ENCODE peak calls at places on chromosomes 13 and 19, in nine cellular contexts. R, H, A, L, K, G, I, Y and B are unnamed samples.

GRCh38 chr13:95447766-95448165 is 104.8 kb upstream of the CLDN10 start:
- DNase-seq in R (no peak), H (no peak), A (peak), L (no peak), K (no peak), G (no peak), I (no peak), Y (no peak), B (no peak)

GRCh38 chr19:47036233-47036651 is 12.2 kb downstream of the TMEM160 start:
- DNase-seq in R (peak), H (no peak), A (no peak), L (no peak), K (no peak), G (peak), I (no peak), Y (peak), B (no peak)

GRCh38 chr13:42445354-42445753 is 128.6 kb upstream of the TNFSF11 start:
- DNase-seq in R (no peak), H (no peak), A (no peak), L (no peak), K (no peak), G (no peak), I (no peak), Y (no peak), B (no peak)

GRCh38 chr13:23380534-23380933 is 53.0 kb downstream of the SACS start:
- DNase-seq in R (no peak), H (no peak), A (no peak), L (no peak), K (no peak), G (no peak), I (no peak), Y (no peak), B (no peak)

GRCh38 chr13:101399365-101399764 is 16.9 kb downstream of the NALCN start:
- DNase-seq in R (no peak), H (no peak), A (no peak), L (no peak), K (no peak), G (no peak), I (no peak), Y (no peak), B (no peak)

GRCh38 chr19:10420444-10421239 is at the start of gene PDE4A:
- DNase-seq in R (peak), H (peak), A (peak), L (no peak), K (peak), G (no peak), I (no peak), Y (no peak), B (no peak)

GRCh38 chr19:43782689-43783231 is 2.0 kb upstream of the KCNN4 start:
- DNase-seq in R (peak), H (no peak), A (no peak), L (peak), K (no peak), G (peak), I (no peak), Y (peak), B (no peak)

GRCh38 chr13:44068169-44068568 is 188.5 kb downstream of the LACC1 start:
- DNase-seq in R (no peak), H (no peak), A (no peak), L (no peak), K (no peak), G (no peak), I (no peak), Y (no peak), B (no peak)

GRCh38 chr19:11180346-11180745 is 17.0 kb downstream of the KANK2 start:
- DNase-seq in R (no peak), H (no peak), A (no peak), L (no peak), K (no peak), G (no peak), I (no peak), Y (no peak), B (no peak)

GRCh38 chr13:96532804-96533203 is 442.9 kb downstream of the HS6ST3 start:
- DNase-seq in R (no peak), H (no peak), A (no peak), L (no peak), K (no peak), G (no peak), I (no peak), Y (no peak), B (no peak)

GRCh38 chr13:59176775-59177174 is 987.0 kb downstream of the DIAPH3 start:
- DNase-seq in R (no peak), H (no peak), A (peak), L (no peak), K (no peak), G (no peak), I (no peak), Y (no peak), B (no peak)

GRCh38 chr13:48859168-48860105 is 116.3 kb upstream of the FNDC3A start:
- DNase-seq in R (no peak), H (no peak), A (peak), L (no peak), K (no peak), G (peak), I (no peak), Y (no peak), B (no peak)

GRCh38 chr13:40776681-40777165 is 5.7 kb upstream of the MRPS31 start:
- DNase-seq in R (peak), H (no peak), A (no peak), L (no peak), K (no peak), G (peak), I (no peak), Y (no peak), B (no peak)

GRCh38 chr13:65387743-65388347 is 1842.3 kb downstream of the PCDH9 start:
- DNase-seq in R (no peak), H (no peak), A (peak), L (no peak), K (no peak), G (no peak), I (no peak), Y (no peak), B (no peak)

GRCh38 chr13:40401911-40402776 is 264.3 kb downstream of the FOXO1 start:
- DNase-seq in R (peak), H (no peak), A (no peak), L (no peak), K (no peak), G (peak), I (peak), Y (peak), B (peak)

GRCh38 chr19:46387713-46388130 is 25.6 kb downstream of the CCDC8 start:
- DNase-seq in R (no peak), H (no peak), A (no peak), L (no peak), K (no peak), G (no peak), I (no peak), Y (no peak), B (peak)

GRCh38 chr19:47357788-47358680 is 8.9 kb downstream of the DHX34 start:
- DNase-seq in R (no peak), H (peak), A (peak), L (no peak), K (peak), G (no peak), I (no peak), Y (no peak), B (no peak)

GRCh38 chr19:38173324-38174041 is 50.5 kb downstream of the DPF1 start:
- DNase-seq in R (peak), H (peak), A (no peak), L (no peak), K (no peak), G (no peak), I (no peak), Y (peak), B (no peak)

GRCh38 chr19:14369399-14370168 is 11.7 kb upstream of the ADGRE5 start:
- DNase-seq in R (no peak), H (no peak), A (no peak), L (no peak), K (no peak), G (peak), I (no peak), Y (no peak), B (no peak)

GRCh38 chr19:45645068-45645630 is 6.0 kb upstream of the EML2 start:
- DNase-seq in R (no peak), H (no peak), A (no peak), L (no peak), K (no peak), G (no peak), I (no peak), Y (no peak), B (peak)

GRCh38 chr19:28242317-28242927 is 970.5 kb downstream of the UQCRFS1 start:
- DNase-seq in R (no peak), H (peak), A (peak), L (no peak), K (peak), G (peak), I (peak), Y (no peak), B (no peak)

GRCh38 chr19:33278403-33279269 is 23.7 kb downstream of the CEBPA start:
- DNase-seq in R (peak), H (no peak), A (no peak), L (no peak), K (no peak), G (no peak), I (no peak), Y (no peak), B (no peak)
- TF ChIP-seq POLR2AphosphoS5 in R (no peak), H (no peak), A (no peak), L (no peak), K (no peak), G (no peak), I (no peak), Y (no peak), B (no peak)

GRCh38 chr19:1254530-1255185 is 6.3 kb downstream of the MIDN start:
- DNase-seq in R (peak), H (no peak), A (no peak), L (no peak), K (no peak), G (no peak), I (no peak), Y (no peak), B (no peak)
- TF ChIP-seq POLR2AphosphoS5 in R (peak), H (no peak), A (no peak), L (peak), K (peak), G (no peak), I (no peak), Y (no peak), B (peak)

GRCh38 chr13:110640591-110641029 is 25.3 kb downstream of the NAXD start:
- DNase-seq in R (peak), H (peak), A (no peak), L (no peak), K (no peak), G (no peak), I (no peak), Y (peak), B (peak)

GRCh38 chr13:110638253-110638652 is 22.9 kb downstream of the NAXD start:
- DNase-seq in R (no peak), H (no peak), A (no peak), L (no peak), K (no peak), G (no peak), I (no peak), Y (no peak), B (no peak)

GRCh38 chr13:110639935-110640334 is 24.6 kb downstream of the NAXD start:
- DNase-seq in R (peak), H (no peak), A (no peak), L (no peak), K (no peak), G (no peak), I (no peak), Y (no peak), B (no peak)

GRCh38 chr13:110637747-110638146 is 22.4 kb downstream of the NAXD start:
- DNase-seq in R (no peak), H (peak), A (no peak), L (no peak), K (no peak), G (no peak), I (no peak), Y (no peak), B (no peak)

GRCh38 chr13:110638814-110639806 is 23.8 kb downstream of the NAXD start:
- DNase-seq in R (peak), H (peak), A (no peak), L (no peak), K (peak), G (no peak), I (no peak), Y (peak), B (no peak)
- TF ChIP-seq POLR2AphosphoS5 in R (peak), H (no peak), A (no peak), L (peak), K (peak), G (no peak), I (no peak), Y (no peak), B (peak)

GRCh38 chr13:47033216-47033615 is 136.4 kb upstream of the HTR2A start:
- DNase-seq in R (no peak), H (no peak), A (no peak), L (no peak), K (no peak), G (no peak), I (no peak), Y (no peak), B (no peak)

GRCh38 chr13:47025791-47026419 is 129.1 kb upstream of the HTR2A start:
- DNase-seq in R (no peak), H (no peak), A (no peak), L (no peak), K (no peak), G (no peak), I (no peak), Y (no peak), B (no peak)

GRCh38 chr13:47027797-47028437 is 131.1 kb upstream of the HTR2A start:
- DNase-seq in R (no peak), H (no peak), A (no peak), L (no peak), K (no peak), G (no peak), I (no peak), Y (no peak), B (no peak)
- TF ChIP-seq POLR2AphosphoS5 in R (no peak), H (no peak), A (no peak), L (no peak), K (no peak), G (no peak), I (no peak), Y (no peak), B (no peak)

GRCh38 chr13:82248713-82249112 is 1633.6 kb downstream of the SLITRK1 start:
- DNase-seq in R (no peak), H (no peak), A (no peak), L (no peak), K (no peak), G (no peak), I (no peak), Y (no peak), B (no peak)
- TF ChIP-seq POLR2AphosphoS5 in R (no peak), H (no peak), A (no peak), L (no peak), K (no peak), G (no peak), I (no peak), Y (no peak), B (no peak)

GRCh38 chr19:49491804-49492572 is 4.2 kb upstream of the RPS11 start:
- DNase-seq in R (no peak), H (no peak), A (no peak), L (no peak), K (no peak), G (no peak), I (no peak), Y (no peak), B (no peak)
- TF ChIP-seq POLR2AphosphoS5 in R (peak), H (no peak), A (no peak), L (no peak), K (peak), G (no peak), I (no peak), Y (no peak), B (no peak)

GRCh38 chr19:12939292-12939606 is 840 bp downstream of the CALR start:
- DNase-seq in R (no peak), H (no peak), A (no peak), L (no peak), K (no peak), G (peak), I (no peak), Y (no peak), B (peak)
- TF ChIP-seq POLR2AphosphoS5 in R (no peak), H (peak), A (no peak), L (peak), K (no peak), G (no peak), I (no peak), Y (no peak), B (no peak)

GRCh38 chr13:89163081-89163480 is 1491.9 kb downstream of the SLITRK5 start:
- DNase-seq in R (no peak), H (peak), A (no peak), L (no peak), K (no peak), G (no peak), I (no peak), Y (no peak), B (no peak)

GRCh38 chr13:89169951-89170350 is 1498.8 kb downstream of the SLITRK5 start:
- DNase-seq in R (no peak), H (no peak), A (no peak), L (no peak), K (no peak), G (no peak), I (no peak), Y (no peak), B (no peak)

DNA sequence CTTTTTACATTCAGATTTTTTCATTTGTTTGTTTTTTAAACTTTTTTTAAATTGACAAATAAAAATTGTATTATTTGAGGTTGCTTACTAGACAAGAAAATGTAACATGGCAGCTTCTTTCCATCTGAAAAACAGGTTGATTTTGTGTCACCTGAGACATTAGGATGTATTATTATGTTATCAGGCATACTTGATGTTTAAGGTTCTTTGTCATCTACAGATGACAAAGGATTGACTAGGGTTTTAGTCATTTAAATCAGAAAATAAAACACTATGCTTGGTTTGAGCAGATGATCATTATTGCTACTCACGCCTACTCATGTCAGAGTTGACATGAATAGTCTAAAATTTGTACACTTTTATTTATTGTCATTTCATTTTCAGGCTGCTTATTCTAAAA is 1494.5 kb downstream of the SLITRK5 start:
- DNase-seq in R (no peak), H (no peak), A (no peak), L (no peak), K (no peak), G (no peak), I (no peak), Y (no peak), B (no peak)
- TF ChIP-seq POLR2AphosphoS5 in R (no peak), H (no peak), A (no peak), L (no peak), K (no peak), G (no peak), I (no peak), Y (no peak), B (no peak)

GRCh38 chr19:1252818-1253513 is 4.6 kb downstream of the MIDN start:
- DNase-seq in R (peak), H (peak), A (no peak), L (no peak), K (no peak), G (peak), I (peak), Y (peak), B (peak)
- TF ChIP-seq POLR2AphosphoS5 in R (peak), H (no peak), A (no peak), L (no peak), K (no peak), G (peak), I (peak), Y (peak), B (peak)

DNA sequence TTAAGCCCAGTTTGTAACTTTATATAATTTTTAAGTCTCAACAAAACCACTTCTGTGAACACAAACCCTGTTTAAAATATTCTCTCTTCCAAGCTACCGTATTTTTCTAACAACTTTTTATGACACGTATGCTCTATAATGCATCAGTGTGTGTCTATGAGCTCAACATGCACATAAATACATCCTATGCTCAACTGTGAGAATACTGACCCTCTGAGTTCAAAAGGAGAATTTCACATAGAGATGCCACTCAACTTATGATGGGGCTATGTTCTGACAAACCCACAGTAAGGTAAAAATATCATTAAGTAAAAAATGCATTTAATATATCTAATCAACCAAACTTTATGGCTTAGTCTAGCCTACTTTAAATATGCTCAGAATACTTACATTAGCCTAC is 1139.7 kb upstream of the SPRY2 start:
- DNase-seq in R (no peak), H (no peak), A (no peak), L (no peak), K (no peak), G (no peak), I (no peak), Y (no peak), B (no peak)
- TF ChIP-seq POLR2AphosphoS5 in R (no peak), H (no peak), A (no peak), L (no peak), K (no peak), G (no peak), I (no peak), Y (no peak), B (no peak)